ENCODE peak calls at places on chromosomes 6 and 20, in ten cellular contexts. M is spleen, Q is A549, K is stomach, O is HepG2, A is heart left ventricle, Y is sigmoid colon, X is ovary, F is uterus, J is body of pancreas. P is an unnamed sample.

GRCh38 chr6:71248306-71248705 is 40.3 kb upstream of the OGFRL1 start:
- DNase-seq in M (no peak), Q (peak; percentile 20), K (no peak), O (peak; percentile 4), A (no peak), Y (no peak), X (no peak), F (no peak), J (no peak), P (no peak)

GRCh38 chr20:48891235-48892048 is 30.1 kb upstream of the ARFGEF2 start:
- DNase-seq in M (no peak), Q (no peak), K (no peak), O (no peak), A (no peak), Y (no peak), X (no peak), F (no peak), J (no peak), P (no peak)

GRCh38 chr6:46781478-46782378 is 11.5 kb upstream of the MEP1A start:
- DNase-seq in M (no peak), Q (peak; percentile 6), K (peak; percentile 45), O (peak; percentile 67), A (peak; percentile 38), Y (no peak), X (peak; percentile 53), F (peak; percentile 24), J (peak; percentile 58), P (no peak)

GRCh38 chr6:169723200-169723909 is 945 bp downstream of the PHF10 start:
- DNase-seq in M (peak; percentile 94), Q (peak; percentile 25), K (peak; percentile 80), O (peak; percentile 39), A (peak; percentile 87), Y (peak; percentile 91), X (peak; percentile 82), F (peak; percentile 73), J (peak; percentile 80), P (peak; percentile 92)

GRCh38 chr20:41123636-41124035 is 13.7 kb upstream of the PLCG1 start:
- DNase-seq in M (no peak), Q (no peak), K (no peak), O (no peak), A (no peak), Y (no peak), X (no peak), F (no peak), J (no peak), P (no peak)

GRCh38 chr6:117591405-117591804 is 10.9 kb downstream of the GOPC start:
- DNase-seq in M (no peak), Q (no peak), K (no peak), O (no peak), A (no peak), Y (no peak), X (no peak), F (no peak), J (no peak), P (no peak)

GRCh38 chr6:144661101-144661806 is 376.1 kb downstream of the UTRN start:
- DNase-seq in M (no peak), Q (no peak), K (no peak), O (peak; percentile 93), A (no peak), Y (no peak), X (no peak), F (no peak), J (no peak), P (no peak)

GRCh38 chr6:127879685-127880084 is 21.2 kb downstream of the THEMIS start:
- DNase-seq in M (peak; percentile 62), Q (no peak), K (no peak), O (no peak), A (no peak), Y (no peak), X (no peak), F (no peak), J (no peak), P (no peak)

GRCh38 chr6:96150431-96150830 is 134.7 kb downstream of the FUT9 start:
- DNase-seq in M (no peak), Q (no peak), K (no peak), O (no peak), A (no peak), Y (no peak), X (no peak), F (no peak), J (no peak), P (no peak)

GRCh38 chr20:48257833-48258232 is 472.6 kb upstream of the SULF2 start:
- DNase-seq in M (no peak), Q (no peak), K (no peak), O (no peak), A (no peak), Y (no peak), X (no peak), F (no peak), J (no peak), P (no peak)

GRCh38 chr6:169953686-169954085 is 202.3 kb downstream of the ERMARD start:
- DNase-seq in M (no peak), Q (no peak), K (peak; percentile 24), O (no peak), A (no peak), Y (no peak), X (no peak), F (no peak), J (no peak), P (no peak)

GRCh38 chr6:10320291-10320690 is 94.6 kb downstream of the TFAP2A start:
- DNase-seq in M (no peak), Q (no peak), K (no peak), O (no peak), A (no peak), Y (no peak), X (no peak), F (no peak), J (no peak), P (no peak)

GRCh38 chr20:37243937-37244571 is 17.6 kb downstream of the GHRH start:
- DNase-seq in M (no peak), Q (no peak), K (peak; percentile 53), O (no peak), A (peak; percentile 81), Y (peak; percentile 77), X (no peak), F (no peak), J (no peak), P (no peak)

GRCh38 chr6:30937265-30937664 is 3.5 kb upstream of the MUCL3 start:
- DNase-seq in M (no peak), Q (no peak), K (no peak), O (no peak), A (no peak), Y (no peak), X (no peak), F (no peak), J (no peak), P (no peak)

GRCh38 chr6:30938730-30939129 is 2.0 kb upstream of the MUCL3 start:
- DNase-seq in M (no peak), Q (no peak), K (no peak), O (no peak), A (no peak), Y (no peak), X (no peak), F (no peak), J (no peak), P (no peak)

GRCh38 chr6:30931959-30932645 is at the start of gene SFTA2:
- DNase-seq in M (no peak), Q (no peak), K (no peak), O (no peak), A (no peak), Y (no peak), X (no peak), F (no peak), J (no peak), P (no peak)

GRCh38 chr6:30932665-30933365 is 845 bp upstream of the SFTA2 start:
- DNase-seq in M (no peak), Q (no peak), K (no peak), O (no peak), A (no peak), Y (no peak), X (no peak), F (no peak), J (no peak), P (no peak)

GRCh38 chr6:30935018-30935417 is 3.0 kb upstream of the SFTA2 start:
- DNase-seq in M (no peak), Q (no peak), K (no peak), O (no peak), A (no peak), Y (no peak), X (no peak), F (no peak), J (no peak), P (no peak)
- H3K27ac ChIP-seq in M (no peak overlapping the region), Q (no peak overlapping the region), K (no peak overlapping the region), O (no peak overlapping the region), A (no peak overlapping the region), Y (no peak overlapping the region), X (no peak overlapping the region), F (no peak overlapping the region), J (no peak overlapping the region), P (no peak overlapping the region)

DNA sequence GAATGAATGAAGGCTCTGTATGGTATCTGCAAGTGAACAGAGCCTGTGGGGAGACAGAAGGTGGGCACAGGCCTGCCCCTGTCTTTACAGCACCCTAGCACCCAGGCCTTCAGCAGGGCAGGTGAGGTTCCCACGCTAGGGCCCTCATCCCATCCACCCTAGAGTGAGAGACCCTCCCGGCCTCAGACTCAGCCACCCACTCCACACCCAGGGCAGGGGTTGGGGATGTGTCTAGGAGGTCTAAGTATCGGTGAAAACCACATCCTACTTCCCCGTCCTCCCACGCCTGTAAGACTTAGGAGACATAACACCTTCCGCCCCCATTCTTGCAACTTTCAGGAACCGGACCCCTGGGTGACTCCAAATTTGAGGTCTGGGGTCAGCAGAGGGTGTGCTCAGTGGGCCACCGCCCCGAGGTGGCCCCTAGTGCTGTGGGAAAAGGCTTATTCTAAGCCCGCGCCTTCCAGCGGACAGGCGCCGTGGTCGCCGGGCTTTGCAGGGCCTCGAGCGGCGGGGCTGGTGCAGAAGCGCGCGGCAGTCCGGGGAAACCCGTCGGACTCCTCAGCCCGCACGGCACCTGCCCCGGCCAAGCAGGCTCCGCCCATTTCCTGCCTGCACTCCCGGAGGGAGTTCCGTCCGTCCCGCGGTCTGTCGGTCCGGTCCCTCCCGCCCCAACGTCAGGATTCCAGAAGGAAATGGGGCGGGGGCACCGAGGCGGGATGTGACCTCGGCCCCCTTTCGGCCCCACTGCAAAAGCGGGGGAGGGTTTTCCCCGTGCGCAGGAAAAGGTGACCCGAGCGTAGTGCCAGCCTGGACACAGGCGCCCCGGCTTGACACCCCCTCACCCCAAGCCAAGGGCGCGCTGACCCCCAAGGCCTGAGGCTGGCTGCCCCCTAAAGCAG is 872 bp downstream of the SAMD10 start:
- DNase-seq in M (peak; percentile 92), Q (no peak), K (peak; percentile 89), O (peak; percentile 79), A (peak; percentile 81), Y (peak; percentile 85), X (peak; percentile 62), F (peak; percentile 41), J (peak; percentile 86), P (peak; percentile 80)
- TF ChIP-seq POLR2A in M (no peak), Q (no peak), K (no peak), O (no peak), A (peak; percentile 20), Y (no peak), X (no peak), F (no peak), J (peak; percentile 74), P (no peak)

GRCh38 chr6:136780972-136781371 is 11.3 kb downstream of the MAP3K5 start:
- DNase-seq in M (no peak), Q (no peak), K (no peak), O (no peak), A (no peak), Y (no peak), X (no peak), F (no peak), J (no peak), P (no peak)
- H3K27ac ChIP-seq in M (no peak overlapping the region), Q (no peak overlapping the region), K (peak overlapping the region; percentile 81), O (no peak overlapping the region), A (no peak overlapping the region), Y (no peak overlapping the region), X (no peak overlapping the region), F (no peak overlapping the region), J (peak overlapping the region; percentile 19), P (no peak overlapping the region)

GRCh38 chr6:28137458-28138020 is 4.1 kb upstream of the ZKSCAN8 start:
- DNase-seq in M (no peak), Q (no peak), K (no peak), O (no peak), A (no peak), Y (no peak), X (no peak), F (no peak), J (no peak), P (no peak)
- TF ChIP-seq POLR2A in M (no peak), Q (no peak), K (no peak), O (no peak), A (no peak), Y (no peak), X (no peak), F (no peak), J (no peak), P (no peak)